ENCODE peak calls at places on chromosomes 13 and 19, in four cellular contexts. One of them, this sample, is unnamed.

GRCh38 chr13:63700366-63700765 is 2284.7 kb upstream of the PCDH20 start:
- DNase-seq in RWPE2: no peak
- DNase-seq in neural progenitor cell: no peak
- DNase-seq in heart left ventricle: no peak
- DNase-seq in this sample: no peak

GRCh38 chr13:104318121-104318520 is 1251.9 kb upstream of the SLC10A2 start:
- DNase-seq in neural progenitor cell: peak
- DNase-seq in RWPE2: no peak
- DNase-seq in heart left ventricle: no peak
- DNase-seq in this sample: no peak

GRCh38 chr19:10551698-10552301 is 8.1 kb downstream of the ATG4D start:
- DNase-seq in neural progenitor cell: no peak
- DNase-seq in heart left ventricle: no peak
- DNase-seq in RWPE2: no peak
- DNase-seq in this sample: peak

GRCh38 chr13:45149964-45150363 is 29.7 kb downstream of the GTF2F2 start:
- DNase-seq in heart left ventricle: no peak
- DNase-seq in RWPE2: no peak
- DNase-seq in neural progenitor cell: no peak
- DNase-seq in this sample: no peak

GRCh38 chr13:100724568-100724967 is 50.0 kb upstream of the TMTC4 start:
- DNase-seq in neural progenitor cell: no peak
- DNase-seq in RWPE2: no peak
- DNase-seq in heart left ventricle: no peak
- DNase-seq in this sample: no peak

GRCh38 chr13:20258963-20259288 is 26.8 kb upstream of the GJB6 start:
- DNase-seq in RWPE2: no peak
- DNase-seq in neural progenitor cell: no peak
- DNase-seq in heart left ventricle: no peak
- DNase-seq in this sample: no peak

GRCh38 chr13:44471686-44472085 is 98.1 kb downstream of the SERP2 start:
- DNase-seq in heart left ventricle: no peak
- DNase-seq in RWPE2: no peak
- DNase-seq in neural progenitor cell: no peak
- DNase-seq in this sample: no peak

GRCh38 chr13:41354416-41354815 is 43.3 kb downstream of the NAA16 start:
- DNase-seq in neural progenitor cell: no peak
- DNase-seq in RWPE2: no peak
- DNase-seq in heart left ventricle: no peak
- DNase-seq in this sample: no peak

GRCh38 chr19:48629599-48630288 is 7.4 kb downstream of the DBP start:
- DNase-seq in RWPE2: no peak
- DNase-seq in heart left ventricle: no peak
- DNase-seq in neural progenitor cell: peak
- DNase-seq in this sample: no peak

GRCh38 chr19:46863818-46864629 is 3.2 kb downstream of the ARHGAP35 start:
- DNase-seq in neural progenitor cell: peak
- DNase-seq in heart left ventricle: peak
- DNase-seq in RWPE2: peak
- DNase-seq in this sample: peak

GRCh38 chr19:41801031-41801430 is 4.6 kb downstream of the CEACAM3 start:
- DNase-seq in RWPE2: no peak
- DNase-seq in neural progenitor cell: no peak
- DNase-seq in heart left ventricle: no peak
- DNase-seq in this sample: no peak

GRCh38 chr13:78190296-78190695 is 271.7 kb upstream of the EDNRB start:
- DNase-seq in neural progenitor cell: no peak
- DNase-seq in heart left ventricle: no peak
- DNase-seq in RWPE2: no peak
- DNase-seq in this sample: no peak

GRCh38 chr19:47035127-47035494 is 13.3 kb downstream of the TMEM160 start:
- DNase-seq in neural progenitor cell: peak
- DNase-seq in heart left ventricle: no peak
- DNase-seq in RWPE2: no peak
- DNase-seq in this sample: no peak

GRCh38 chr13:111370570-111371150 is 50.2 kb downstream of the TEX29 start:
- DNase-seq in heart left ventricle: no peak
- DNase-seq in neural progenitor cell: no peak
- DNase-seq in RWPE2: no peak
- DNase-seq in this sample: no peak

GRCh38 chr19:54928299-54928698 is 19.0 kb downstream of the NLRP7 start:
- DNase-seq in RWPE2: no peak
- DNase-seq in neural progenitor cell: peak
- DNase-seq in heart left ventricle: no peak
- DNase-seq in this sample: no peak

GRCh38 chr19:5343848-5344247 is 3.2 kb upstream of the PTPRS start:
- DNase-seq in neural progenitor cell: no peak
- DNase-seq in heart left ventricle: no peak
- DNase-seq in RWPE2: no peak
- DNase-seq in this sample: peak

GRCh38 chr13:41411536-41411935 is 45.8 kb upstream of the RGCC start:
- DNase-seq in RWPE2: no peak
- DNase-seq in neural progenitor cell: peak
- DNase-seq in heart left ventricle: no peak
- DNase-seq in this sample: no peak

GRCh38 chr19:41792513-41793413 is 3.6 kb upstream of the CEACAM3 start:
- DNase-seq in heart left ventricle: no peak
- DNase-seq in neural progenitor cell: peak
- DNase-seq in RWPE2: no peak
- DNase-seq in this sample: no peak

GRCh38 chr13:43520331-43520730 is 266.4 kb downstream of the ENOX1 start:
- DNase-seq in neural progenitor cell: no peak
- DNase-seq in heart left ventricle: no peak
- DNase-seq in RWPE2: no peak
- DNase-seq in this sample: peak

GRCh38 chr13:92510416-92510815 is 716.2 kb upstream of the GPC6 start:
- DNase-seq in heart left ventricle: no peak
- DNase-seq in RWPE2: no peak
- DNase-seq in neural progenitor cell: no peak
- DNase-seq in this sample: no peak

GRCh38 chr19:46372901-46373572 is 26.1 kb downstream of the PPP5C start:
- DNase-seq in RWPE2: peak
- DNase-seq in neural progenitor cell: peak
- DNase-seq in heart left ventricle: no peak
- DNase-seq in this sample: no peak

GRCh38 chr19:28710278-28710677 is 502.7 kb downstream of the UQCRFS1 start:
- DNase-seq in heart left ventricle: no peak
- DNase-seq in neural progenitor cell: peak
- DNase-seq in RWPE2: no peak
- DNase-seq in this sample: peak

GRCh38 chr19:57106646-57107235 is 13.0 kb upstream of the USP29 start:
- DNase-seq in neural progenitor cell: no peak
- DNase-seq in RWPE2: no peak
- DNase-seq in heart left ventricle: no peak
- DNase-seq in this sample: no peak

GRCh38 chr13:74132152-74132767 is 1.9 kb downstream of the KLF12 start:
- DNase-seq in RWPE2: no peak
- DNase-seq in neural progenitor cell: peak
- DNase-seq in heart left ventricle: peak
- DNase-seq in this sample: no peak

GRCh38 chr19:49872245-49873148 is 4.7 kb downstream of the AKT1S1 start:
- DNase-seq in neural progenitor cell: no peak
- DNase-seq in RWPE2: no peak
- DNase-seq in heart left ventricle: no peak
- DNase-seq in this sample: no peak

GRCh38 chr13:34867590-34867989 is 74.5 kb upstream of the NBEA start:
- DNase-seq in heart left ventricle: no peak
- DNase-seq in RWPE2: no peak
- DNase-seq in neural progenitor cell: no peak
- DNase-seq in this sample: peak

GRCh38 chr13:40389081-40389641 is 277.3 kb downstream of the FOXO1 start:
- DNase-seq in heart left ventricle: no peak
- DNase-seq in RWPE2: no peak
- DNase-seq in neural progenitor cell: no peak
- DNase-seq in this sample: no peak

GRCh38 chr19:12639901-12640613 is 26.5 kb downstream of the MAN2B1 start:
- DNase-seq in heart left ventricle: peak
- DNase-seq in RWPE2: no peak
- DNase-seq in neural progenitor cell: peak
- DNase-seq in this sample: peak

GRCh38 chr19:49070416-49070815 is 2.1 kb downstream of the KCNA7 start:
- DNase-seq in RWPE2: no peak
- DNase-seq in heart left ventricle: no peak
- DNase-seq in neural progenitor cell: no peak
- DNase-seq in this sample: no peak

GRCh38 chr13:26247608-26248007 is 6.3 kb upstream of the CDK8 start:
- DNase-seq in RWPE2: no peak
- DNase-seq in heart left ventricle: no peak
- DNase-seq in neural progenitor cell: no peak
- DNase-seq in this sample: no peak

GRCh38 chr13:107834717-107835116 is 380.6 kb downstream of the LIG4 start:
- DNase-seq in heart left ventricle: no peak
- DNase-seq in RWPE2: no peak
- DNase-seq in neural progenitor cell: no peak
- DNase-seq in this sample: no peak

GRCh38 chr13:98842858-98843481 is 90.5 kb upstream of the SLC15A1 start:
- DNase-seq in heart left ventricle: peak
- DNase-seq in RWPE2: no peak
- DNase-seq in neural progenitor cell: peak
- DNase-seq in this sample: peak

GRCh38 chr13:45015300-45015699 is 26.0 kb downstream of the GPALPP1 start:
- DNase-seq in RWPE2: no peak
- DNase-seq in neural progenitor cell: no peak
- DNase-seq in heart left ventricle: no peak
- DNase-seq in this sample: no peak

GRCh38 chr13:94415484-94415883 is 64.0 kb downstream of the DCT start:
- DNase-seq in neural progenitor cell: peak
- DNase-seq in RWPE2: no peak
- DNase-seq in heart left ventricle: no peak
- DNase-seq in this sample: no peak

GRCh38 chr13:21613791-21614190 is 9.8 kb upstream of the MICU2 start:
- DNase-seq in heart left ventricle: no peak
- DNase-seq in neural progenitor cell: no peak
- DNase-seq in RWPE2: no peak
- DNase-seq in this sample: no peak

GRCh38 chr19:46745521-46746280 is at the start of gene FKRP:
- DNase-seq in neural progenitor cell: peak
- DNase-seq in RWPE2: peak
- DNase-seq in heart left ventricle: no peak
- DNase-seq in this sample: no peak

GRCh38 chr13:90793261-90793785 is 554.2 kb upstream of the MIR17HG start:
- DNase-seq in neural progenitor cell: no peak
- DNase-seq in heart left ventricle: no peak
- DNase-seq in RWPE2: no peak
- DNase-seq in this sample: no peak

GRCh38 chr19:47719047-47719885 is 6.0 kb downstream of the EHD2 start:
- DNase-seq in heart left ventricle: peak
- DNase-seq in neural progenitor cell: no peak
- DNase-seq in RWPE2: peak
- DNase-seq in this sample: peak

GRCh38 chr19:34368338-34368737 is 3.3 kb downstream of the GPI start:
- DNase-seq in neural progenitor cell: no peak
- DNase-seq in heart left ventricle: no peak
- DNase-seq in RWPE2: no peak
- DNase-seq in this sample: no peak

GRCh38 chr19:34364830-34365462 is at the start of gene GPI:
- DNase-seq in neural progenitor cell: peak
- DNase-seq in heart left ventricle: peak
- DNase-seq in RWPE2: no peak
- DNase-seq in this sample: no peak

GRCh38 chr19:34366670-34367423 is 1.9 kb downstream of the GPI start:
- DNase-seq in heart left ventricle: no peak
- DNase-seq in RWPE2: no peak
- DNase-seq in neural progenitor cell: no peak
- DNase-seq in this sample: no peak

GRCh38 chr19:34365463-34366401 is 736 bp downstream of the GPI start:
- DNase-seq in neural progenitor cell: peak
- DNase-seq in heart left ventricle: peak
- DNase-seq in RWPE2: no peak
- DNase-seq in this sample: no peak

GRCh38 chr19:34367424-34367957 is 2.5 kb downstream of the GPI start:
- DNase-seq in neural progenitor cell: no peak
- DNase-seq in RWPE2: no peak
- DNase-seq in heart left ventricle: no peak
- DNase-seq in this sample: no peak
- H3K4me3 ChIP-seq in neural progenitor cell: no peak
- H3K4me3 ChIP-seq in RWPE2: no peak
- H3K4me3 ChIP-seq in heart left ventricle: no peak
- H3K4me3 ChIP-seq in this sample: peak

GRCh38 chr19:1975081-1975480 is 34.1 kb downstream of the CSNK1G2 start:
- DNase-seq in RWPE2: no peak
- DNase-seq in heart left ventricle: no peak
- DNase-seq in neural progenitor cell: no peak
- DNase-seq in this sample: no peak
- TF ChIP-seq CTCF in RWPE2: no peak
- TF ChIP-seq CTCF in heart left ventricle: no peak
- TF ChIP-seq CTCF in neural progenitor cell: no peak
- TF ChIP-seq CTCF in this sample: no peak

GRCh38 chr13:113412440-113412839 is 40.8 kb downstream of the ADPRHL1 start:
- DNase-seq in RWPE2: peak
- DNase-seq in heart left ventricle: peak
- DNase-seq in neural progenitor cell: no peak
- DNase-seq in this sample: no peak

GRCh38 chr13:113413178-113413897 is 40.0 kb downstream of the ADPRHL1 start:
- DNase-seq in neural progenitor cell: no peak
- DNase-seq in RWPE2: peak
- DNase-seq in heart left ventricle: peak
- DNase-seq in this sample: no peak

GRCh38 chr13:113411216-113412023 is 41.9 kb downstream of the ADPRHL1 start:
- DNase-seq in heart left ventricle: peak
- DNase-seq in RWPE2: peak
- DNase-seq in neural progenitor cell: peak
- DNase-seq in this sample: peak

GRCh38 chr13:113408562-113408961 is 44.6 kb upstream of the GRTP1 start:
- DNase-seq in neural progenitor cell: no peak
- DNase-seq in RWPE2: no peak
- DNase-seq in heart left ventricle: no peak
- DNase-seq in this sample: no peak

GRCh38 chr13:113410472-113411201 is 42.7 kb downstream of the ADPRHL1 start:
- DNase-seq in neural progenitor cell: no peak
- DNase-seq in heart left ventricle: peak
- DNase-seq in RWPE2: peak
- DNase-seq in this sample: peak
- H3K4me3 ChIP-seq in neural progenitor cell: no peak
- H3K4me3 ChIP-seq in heart left ventricle: no peak
- H3K4me3 ChIP-seq in RWPE2: no peak
- H3K4me3 ChIP-seq in this sample: peak

DNA sequence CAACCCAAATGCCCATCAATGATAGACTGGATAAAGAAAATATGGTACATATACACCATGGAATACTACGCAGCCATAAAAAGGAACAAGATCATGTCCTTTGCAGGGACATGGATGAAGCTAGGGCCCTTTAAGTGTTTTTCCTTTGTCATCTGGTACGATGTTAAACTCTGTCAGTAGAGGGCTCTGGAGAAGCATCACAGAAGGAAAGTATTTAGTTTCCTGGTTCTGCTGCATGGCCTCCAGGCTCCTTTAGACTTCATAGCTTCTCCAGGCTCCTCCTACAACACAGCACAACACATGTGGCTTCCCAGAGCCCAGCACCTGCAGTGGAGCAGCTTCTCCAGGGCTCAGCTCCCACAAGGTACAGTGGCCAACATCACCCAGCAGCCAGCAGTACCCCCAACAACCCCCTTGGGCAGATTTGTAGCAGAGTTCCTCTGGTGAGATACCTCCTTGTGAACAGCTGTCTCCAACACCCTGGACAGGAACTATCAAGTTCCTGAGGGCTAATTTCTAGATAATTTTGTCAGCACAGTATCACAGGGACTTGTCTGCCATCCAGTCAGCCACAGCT is 63.4 kb downstream of the KCTD12 start:
- DNase-seq in heart left ventricle: no peak
- DNase-seq in RWPE2: no peak
- DNase-seq in neural progenitor cell: no peak
- DNase-seq in this sample: no peak
- TF ChIP-seq CTCF in heart left ventricle: peak
- TF ChIP-seq CTCF in RWPE2: peak
- TF ChIP-seq CTCF in neural progenitor cell: no peak
- TF ChIP-seq CTCF in this sample: no peak

This sample was measured in HFF-Myc.